ENCODE peak calls at places on chromosomes 6 and 20, in eight cellular contexts. G is HFFc6, A is epithelial cell of esophagus, X is psoas muscle, I is mesothelial cell of epicardium, U is SK-N-SH, L is Calu3, V is sigmoid colon. R is an unnamed sample.
A peak's percentile ranks its signal among the peaks of the same experiment; 100 is the strongest.

GRCh38 chr6:105493776-105494175 is 90.9 kb upstream of the PREP start:
- DNase-seq in G (no peak), A (no peak), X (no peak), I (no peak), U (no peak), L (no peak), V (no peak), R (no peak)

GRCh38 chr6:52522151-52522626 is 54.7 kb downstream of the TRAM2 start:
- DNase-seq in G (peak; percentile 66), A (no peak), X (peak; percentile 79), I (no peak), U (peak; percentile 39), L (no peak), V (peak; percentile 84), R (no peak)

GRCh38 chr6:125552819-125553218 is 196.6 kb upstream of the HEY2 start:
- DNase-seq in G (no peak), A (no peak), X (no peak), I (no peak), U (no peak), L (no peak), V (no peak), R (no peak)

GRCh38 chr20:17343091-17343490 is 116.3 kb downstream of the PCSK2 start:
- DNase-seq in G (no peak), A (no peak), X (no peak), I (no peak), U (no peak), L (no peak), V (no peak), R (no peak)

GRCh38 chr6:34791842-34792604 is at the start of gene BLTP3A:
- DNase-seq in G (peak; percentile 13), A (peak; percentile 68), X (peak; percentile 88), I (peak; percentile 65), U (peak; percentile 94), L (peak; percentile 90), V (peak; percentile 76), R (peak; percentile 60)

GRCh38 chr6:36862164-36862847 is 12.3 kb downstream of the PPIL1 start:
- DNase-seq in G (no peak), A (peak; percentile 95), X (no peak), I (no peak), U (no peak), L (no peak), V (no peak), R (no peak)

GRCh38 chr6:47235964-47236760 is 73.5 kb downstream of the TNFRSF21 start:
- DNase-seq in G (no peak), A (no peak), X (no peak), I (no peak), U (peak; percentile 75), L (no peak), V (no peak), R (no peak)

GRCh38 chr6:156791261-156791850 is 14.2 kb downstream of the ARID1B start:
- DNase-seq in G (no peak), A (peak; percentile 74), X (no peak), I (no peak), U (peak; percentile 57), L (no peak), V (no peak), R (no peak)

GRCh38 chr20:19376451-19376971 is 164.1 kb downstream of the SLC24A3 start:
- DNase-seq in G (no peak), A (no peak), X (no peak), I (no peak), U (no peak), L (no peak), V (no peak), R (no peak)

GRCh38 chr20:49631856-49632418 is 64.0 kb upstream of the PTGIS start:
- DNase-seq in G (no peak), A (no peak), X (no peak), I (no peak), U (no peak), L (no peak), V (no peak), R (no peak)

GRCh38 chr6:40426341-40427066 is 160.7 kb downstream of the LRFN2 start:
- DNase-seq in G (no peak), A (no peak), X (no peak), I (no peak), U (no peak), L (no peak), V (no peak), R (no peak)

GRCh38 chr6:106520711-106521367 is 108.5 kb downstream of the RTN4IP1 start:
- DNase-seq in G (no peak), A (no peak), X (no peak), I (no peak), U (no peak), L (no peak), V (no peak), R (no peak)

GRCh38 chr20:20680991-20681508 is 31.4 kb downstream of the RALGAPA2 start:
- DNase-seq in G (no peak), A (no peak), X (no peak), I (no peak), U (no peak), L (no peak), V (no peak), R (no peak)

GRCh38 chr6:44542401-44543116 is 155.1 kb downstream of the CDC5L start:
- DNase-seq in G (no peak), A (no peak), X (no peak), I (no peak), U (no peak), L (no peak), V (no peak), R (no peak)

GRCh38 chr6:164151161-164151728 is 736.7 kb downstream of the QKI start:
- DNase-seq in G (no peak), A (no peak), X (no peak), I (no peak), U (no peak), L (no peak), V (peak; percentile 75), R (peak; percentile 41)

GRCh38 chr20:17747431-17747846 is 47.7 kb downstream of the BANF2 start:
- DNase-seq in G (peak; percentile 87), A (peak; percentile 85), X (peak; percentile 61), I (no peak), U (no peak), L (peak; percentile 5), V (no peak), R (no peak)

DNA sequence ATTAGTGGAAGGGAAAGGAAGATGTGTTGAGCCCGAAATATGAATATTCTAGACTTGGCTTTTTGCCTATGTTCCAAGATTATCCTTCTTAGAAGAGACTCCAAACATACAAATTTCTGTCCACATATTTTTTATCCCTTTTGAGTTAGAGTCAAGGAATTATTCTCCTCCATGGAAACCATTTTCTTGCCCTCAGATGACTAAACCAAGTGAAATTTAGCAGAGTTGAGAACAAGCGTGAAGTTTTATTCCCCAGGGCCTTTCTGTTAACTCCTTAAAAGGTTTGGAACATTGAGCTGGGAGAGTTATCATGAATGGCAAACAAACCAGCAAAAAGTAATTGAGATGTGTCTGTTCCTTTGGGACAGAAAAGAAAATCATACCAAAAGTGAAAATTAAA is 286.1 kb upstream of the PLCB4 start:
- DNase-seq in G (peak; percentile 40), A (no peak), X (no peak), I (no peak), U (no peak), L (no peak), V (no peak), R (no peak)
- TF ChIP-seq CTCF in G (no peak), A (no peak), X (no peak), I (no peak), U (no peak), L (no peak), V (no peak), R (no peak)

DNA sequence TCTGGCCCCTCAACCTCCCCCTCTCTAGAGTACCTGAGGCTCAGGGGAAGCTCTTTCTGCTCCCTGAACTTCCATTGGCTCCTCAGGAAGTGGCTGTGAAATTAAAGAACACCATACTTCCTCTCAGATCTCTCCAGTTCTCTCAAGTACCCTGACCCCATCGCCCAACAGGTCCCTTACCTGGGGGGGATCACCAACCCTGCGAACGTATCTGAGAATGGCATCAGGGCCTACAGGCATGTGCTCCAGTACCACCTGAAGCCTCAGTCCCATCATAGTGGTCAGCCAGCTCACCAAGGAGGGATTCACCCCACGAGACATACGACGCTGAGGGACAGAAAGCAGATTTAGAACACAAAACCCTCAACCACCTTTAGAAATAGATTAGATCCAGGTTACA is 11.8 kb downstream of the BAG6 start:
- DNase-seq in G (no peak), A (no peak), X (no peak), I (no peak), U (no peak), L (no peak), V (no peak), R (no peak)
- TF ChIP-seq CTCF in G (no peak), A (no peak), X (no peak), I (no peak), U (no peak), L (no peak), V (no peak), R (no peak)

GRCh38 chr6:166900130-166900708 is 56.1 kb downstream of the RNASET2 start:
- DNase-seq in G (no peak), A (no peak), X (no peak), I (no peak), U (no peak), L (no peak), V (no peak), R (no peak)
- TF ChIP-seq CTCF in G (no peak), A (no peak), X (no peak), I (no peak), U (no peak), L (no peak), V (no peak), R (no peak)

GRCh38 chr20:44231193-44231592 is 15.9 kb upstream of the GDAP1L1 start:
- DNase-seq in G (no peak), A (no peak), X (no peak), I (no peak), U (no peak), L (no peak), V (no peak), R (no peak)

GRCh38 chr20:44224651-44225050 is 14.1 kb upstream of the OSER1 start:
- DNase-seq in G (no peak), A (no peak), X (no peak), I (no peak), U (no peak), L (no peak), V (peak; percentile 3), R (no peak)

GRCh38 chr20:44231713-44232468 is 15.2 kb upstream of the GDAP1L1 start:
- DNase-seq in G (no peak), A (no peak), X (no peak), I (no peak), U (no peak), L (no peak), V (no peak), R (no peak)

GRCh38 chr20:44233436-44234016 is 13.6 kb upstream of the GDAP1L1 start:
- DNase-seq in G (no peak), A (no peak), X (no peak), I (no peak), U (no peak), L (no peak), V (no peak), R (no peak)

DNA sequence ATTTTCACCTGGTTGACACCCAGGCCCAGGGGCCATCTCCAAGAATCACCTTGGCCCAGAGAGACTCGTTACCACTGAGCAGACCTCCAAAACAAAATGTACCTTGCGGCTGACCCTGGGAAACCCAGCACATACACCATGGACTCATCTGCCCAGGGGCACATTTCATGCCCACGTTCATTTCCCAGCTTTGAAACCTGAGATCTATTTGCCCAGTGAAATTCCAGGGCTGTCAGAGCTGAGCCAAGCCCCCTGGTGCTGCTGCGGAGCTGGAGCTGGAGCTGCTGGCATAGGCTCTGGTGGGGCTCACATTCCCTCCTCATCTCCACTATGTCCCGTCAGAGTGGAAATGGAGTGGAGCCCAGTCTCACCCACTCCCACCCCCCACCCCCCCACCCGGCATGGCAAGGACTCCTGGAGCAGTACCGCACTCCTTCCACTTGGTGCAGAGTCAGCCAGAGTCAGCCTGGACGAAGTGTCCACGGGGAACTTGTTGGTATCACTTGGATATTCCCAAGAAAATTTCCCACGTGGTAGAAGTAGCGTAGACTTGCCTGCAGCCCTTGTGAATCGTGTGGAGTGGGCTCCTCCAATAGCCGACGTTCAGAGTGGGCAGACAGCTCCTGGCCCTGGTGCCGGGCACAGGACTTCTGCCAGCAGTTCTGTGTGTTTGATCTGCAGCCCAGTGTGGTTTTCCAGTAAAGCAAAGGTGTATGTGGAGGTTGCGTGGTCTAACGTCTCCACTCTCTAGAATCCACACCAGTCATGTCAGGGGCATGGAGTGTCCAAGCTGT is 18.1 kb upstream of the OSER1 start:
- DNase-seq in G (no peak), A (no peak), X (no peak), I (no peak), U (no peak), L (no peak), V (no peak), R (no peak)
- TF ChIP-seq CTCF in G (no peak), A (no peak), X (no peak), I (no peak), U (no peak), L (no peak), V (no peak), R (no peak)